ENCODE peak calls at places on chromosomes 4 and X, in eight cellular contexts. R, G, V, F, L, W, A and P are unnamed samples.
A peak's percentile ranks its signal among the peaks of the same experiment; 100 is the strongest.

GRCh38 chr4:26238426-26238781 is 82.4 kb upstream of the RBPJ start:
- DNase-seq in R (no peak), G (no peak), V (no peak), F (no peak), L (no peak), W (no peak), A (no peak), P (no peak)

GRCh38 chr4:167842487-167842886 is 249.8 kb upstream of the ANXA10 start:
- DNase-seq in R (no peak), G (no peak), V (no peak), F (no peak), L (no peak), W (no peak), A (no peak), P (no peak)

GRCh38 chrX:2691543-2692220 is 587 bp downstream of the CD99 start:
- DNase-seq in R (peak; percentile 51), G (no peak), V (no peak), F (no peak), L (no peak), W (no peak), A (peak; percentile 31), P (no peak)

GRCh38 chr4:158809611-158810486 is 41.0 kb downstream of the FNIP2 start:
- DNase-seq in R (peak; percentile 74), G (peak; percentile 77), V (no peak), F (no peak), L (no peak), W (peak; percentile 61), A (peak; percentile 90), P (peak; percentile 85)

GRCh38 chr4:136637071-136637777 is 895.1 kb downstream of the PCDH18 start:
- DNase-seq in R (no peak), G (peak; percentile 26), V (no peak), F (no peak), L (no peak), W (peak; percentile 19), A (peak; percentile 4), P (no peak)

GRCh38 chrX:133229361-133229760 is 11.2 kb upstream of the TFDP3 start:
- DNase-seq in R (no peak), G (peak; percentile 0), V (no peak), F (no peak), L (no peak), W (no peak), A (peak; percentile 17), P (peak; percentile 6)

GRCh38 chr4:51907001-51907669 is 64.2 kb downstream of the DCUN1D4 start:
- DNase-seq in R (no peak), G (no peak), V (no peak), F (no peak), L (no peak), W (no peak), A (no peak), P (no peak)

GRCh38 chr4:8690811-8691775 is 98.5 kb downstream of the CPZ start:
- DNase-seq in R (no peak), G (no peak), V (no peak), F (no peak), L (no peak), W (no peak), A (no peak), P (no peak)

GRCh38 chrX:57453901-57454300 is 137.9 kb upstream of the ZXDB start:
- DNase-seq in R (peak; percentile 2), G (peak; percentile 20), V (no peak), F (no peak), L (no peak), W (peak; percentile 5), A (peak; percentile 4), P (no peak)

GRCh38 chr4:145847764-145848163 is 90.9 kb downstream of the ZNF827 start:
- DNase-seq in R (no peak), G (no peak), V (no peak), F (no peak), L (no peak), W (no peak), A (no peak), P (no peak)

GRCh38 chr4:7186516-7187296 is 5.6 kb upstream of the SORCS2 start:
- DNase-seq in R (no peak), G (no peak), V (no peak), F (no peak), L (no peak), W (no peak), A (no peak), P (no peak)

GRCh38 chr4:90215286-90215685 is 88.1 kb downstream of the CCSER1 start:
- DNase-seq in R (no peak), G (no peak), V (no peak), F (no peak), L (no peak), W (no peak), A (no peak), P (no peak)

GRCh38 chrX:56727531-56727930 is 1.5 kb upstream of the NBDY start:
- DNase-seq in R (no peak), G (no peak), V (no peak), F (no peak), L (no peak), W (no peak), A (no peak), P (no peak)

GRCh38 chr4:67988986-67989385 is 25.7 kb upstream of the TMPRSS11A start:
- DNase-seq in R (no peak), G (no peak), V (no peak), F (no peak), L (no peak), W (no peak), A (no peak), P (no peak)

GRCh38 chr4:186015212-186015817 is 53.6 kb upstream of the TLR3 start:
- DNase-seq in R (peak; percentile 10), G (peak; percentile 3), V (no peak), F (no peak), L (no peak), W (no peak), A (no peak), P (no peak)

GRCh38 chrX:150694738-150695410 is 1.7 kb downstream of the MTMR1 start:
- DNase-seq in R (no peak), G (no peak), V (no peak), F (no peak), L (no peak), W (no peak), A (no peak), P (no peak)

GRCh38 chr4:64539234-64539849 is 130.1 kb upstream of the TECRL start:
- DNase-seq in R (peak; percentile 45), G (peak; percentile 47), V (no peak), F (peak; percentile 47), L (no peak), W (peak; percentile 74), A (peak; percentile 49), P (peak; percentile 64)